ENCODE peak calls at places on chromosomes 1 and 21, in four cellular contexts. U is fibroblast of the aortic adventitia; Q is naive thymus-derived CD8-positive, alpha-beta T cell; N is T-cell. T is an unnamed sample.
A peak's percentile ranks its signal among the peaks of the same experiment; 100 is the strongest.

GRCh38 chr1:28580706-28581530 is 11.1 kb upstream of the RAB42 start:
- DNase-seq in U (peak; percentile 47), Q (peak; percentile 53), N (peak; percentile 41), T (peak; percentile 36)

GRCh38 chr1:23081376-23081775 is 62.1 kb downstream of the KDM1A start:
- DNase-seq in U (no peak), Q (no peak), N (no peak), T (no peak)

GRCh38 chr1:173853074-173853473 is 14.7 kb downstream of the GAS5 start:
- DNase-seq in U (peak; percentile 45), Q (no peak), N (no peak), T (peak; percentile 83)

GRCh38 chr1:70518106-70518505 is 107.0 kb downstream of the CTH start:
- DNase-seq in U (no peak), Q (no peak), N (no peak), T (no peak)

GRCh38 chr21:31045841-31046240 is 7.6 kb upstream of the KRTAP19-8 start:
- DNase-seq in U (no peak), Q (no peak), N (no peak), T (no peak)

GRCh38 chr1:158506369-158506987 is 34.5 kb downstream of the OR10R2 start:
- DNase-seq in U (peak; percentile 23), Q (no peak), N (peak; percentile 38), T (no peak)

GRCh38 chr1:56073614-56074356 is 505.6 kb downstream of the PLPP3 start:
- DNase-seq in U (peak; percentile 99), Q (no peak), N (no peak), T (peak; percentile 94)

GRCh38 chr1:243261389-243261788 is 5.5 kb downstream of the SDCCAG8 start:
- DNase-seq in U (peak; percentile 88), Q (no peak), N (no peak), T (peak; percentile 66)

GRCh38 chr21:17495680-17496079 is 17.2 kb upstream of the CXADR start:
- DNase-seq in U (peak; percentile 14), Q (no peak), N (no peak), T (peak; percentile 92)

GRCh38 chr1:204971700-204972336 is 71.2 kb upstream of the CNTN2 start:
- DNase-seq in U (peak; percentile 69), Q (no peak), N (no peak), T (peak; percentile 86)

GRCh38 chr1:54170961-54171460 is 18.2 kb upstream of the CDCP2 start:
- DNase-seq in U (no peak), Q (no peak), N (no peak), T (no peak)

GRCh38 chr1:32066489-32066873 is 6.3 kb upstream of the TMEM39B start:
- DNase-seq in U (peak; percentile 92), Q (no peak), N (no peak), T (peak; percentile 76)

GRCh38 chr1:110495926-110496600 is 22.9 kb downstream of the KCNA10 start:
- DNase-seq in U (peak; percentile 83), Q (peak; percentile 65), N (peak; percentile 64), T (peak; percentile 74)

GRCh38 chr21:26179501-26179900 is 8.9 kb upstream of the APP start:
- DNase-seq in U (no peak), Q (no peak), N (no peak), T (no peak)

GRCh38 chr1:230188826-230189225 is 121.8 kb downstream of the GALNT2 start:
- DNase-seq in U (no peak), Q (no peak), N (no peak), T (no peak)

GRCh38 chr1:67041836-67042503 is 12.0 kb downstream of the SLC35D1 start:
- DNase-seq in U (peak; percentile 57), Q (no peak), N (no peak), T (peak; percentile 71)

GRCh38 chr1:92909321-92909720 is 51.9 kb downstream of the DIPK1A start:
- DNase-seq in U (peak; percentile 64), Q (no peak), N (no peak), T (peak; percentile 83)

GRCh38 chr21:29933088-29933487 is 6.7 kb downstream of the GRIK1 start:
- DNase-seq in U (no peak), Q (no peak), N (no peak), T (no peak)

GRCh38 chr1:22627331-22627730 is 9.1 kb upstream of the C1QA start:
- DNase-seq in U (no peak), Q (no peak), N (no peak), T (no peak)

GRCh38 chr1:2589331-2590232 is 3.0 kb downstream of the PRXL2B start:
- DNase-seq in U (no peak), Q (no peak), N (no peak), T (no peak)

T was measured in fibroblast of lung.